ENCODE peak calls at places on chromosomes 13 and 19, in nine cellular contexts. One of them, this sample, is unnamed.

GRCh38 chr13:45715351-45715750 is 13.2 kb downstream of the CBY2 start:
- DNase-seq in stimulated activated CD8-positive, alpha-beta memory T cell treated with anti-CD3 and anti-CD28 coated beads, Interleukin-7, amount 100 ng/mL, for 48 hours: no peak
- DNase-seq in aorta: no peak
- DNase-seq in activated CD8-positive, alpha-beta memory T cell treated with anti-CD3 and anti-CD28 coated beads for 4 hours: no peak
- DNase-seq in HT1080: no peak
- DNase-seq in activated CD4-positive, alpha-beta T cell treated with anti-CD3 and anti-CD28 coated beads, Interleukin-2, amount 50 U/mL, for 1 hour: no peak
- DNase-seq in DMS153: no peak
- DNase-seq in activated effector memory CD4-positive, alpha-beta T cell treated with anti-CD3 and anti-CD28 coated beads, Interleukin-2, amount 50 U/mL, for 16 hours: no peak
- DNase-seq in stimulated activated CD4-positive, alpha-beta T cell treated with anti-CD3 and anti-CD28 coated beads, TNF-alpha, amount 100 ng/mL, for 48 hours: no peak
- DNase-seq in this sample: no peak

GRCh38 chr13:48233886-48234488 is 981 bp downstream of the ITM2B start:
- DNase-seq in activated CD4-positive, alpha-beta T cell treated with anti-CD3 and anti-CD28 coated beads, Interleukin-2, amount 50 U/mL, for 1 hour: no peak
- DNase-seq in activated CD8-positive, alpha-beta memory T cell treated with anti-CD3 and anti-CD28 coated beads for 4 hours: no peak
- DNase-seq in aorta: no peak
- DNase-seq in DMS153: no peak
- DNase-seq in stimulated activated CD4-positive, alpha-beta T cell treated with anti-CD3 and anti-CD28 coated beads, TNF-alpha, amount 100 ng/mL, for 48 hours: no peak
- DNase-seq in stimulated activated CD8-positive, alpha-beta memory T cell treated with anti-CD3 and anti-CD28 coated beads, Interleukin-7, amount 100 ng/mL, for 48 hours: no peak
- DNase-seq in activated effector memory CD4-positive, alpha-beta T cell treated with anti-CD3 and anti-CD28 coated beads, Interleukin-2, amount 50 U/mL, for 16 hours: no peak
- DNase-seq in HT1080: no peak
- DNase-seq in this sample: no peak

GRCh38 chr13:62375653-62376052 is 960.0 kb upstream of the PCDH20 start:
- DNase-seq in aorta: no peak
- DNase-seq in stimulated activated CD8-positive, alpha-beta memory T cell treated with anti-CD3 and anti-CD28 coated beads, Interleukin-7, amount 100 ng/mL, for 48 hours: no peak
- DNase-seq in activated CD8-positive, alpha-beta memory T cell treated with anti-CD3 and anti-CD28 coated beads for 4 hours: no peak
- DNase-seq in HT1080: no peak
- DNase-seq in activated effector memory CD4-positive, alpha-beta T cell treated with anti-CD3 and anti-CD28 coated beads, Interleukin-2, amount 50 U/mL, for 16 hours: no peak
- DNase-seq in stimulated activated CD4-positive, alpha-beta T cell treated with anti-CD3 and anti-CD28 coated beads, TNF-alpha, amount 100 ng/mL, for 48 hours: no peak
- DNase-seq in activated CD4-positive, alpha-beta T cell treated with anti-CD3 and anti-CD28 coated beads, Interleukin-2, amount 50 U/mL, for 1 hour: no peak
- DNase-seq in DMS153: no peak
- DNase-seq in this sample: no peak

GRCh38 chr13:22064854-22065646 is 394.2 kb downstream of the FGF9 start:
- DNase-seq in stimulated activated CD4-positive, alpha-beta T cell treated with anti-CD3 and anti-CD28 coated beads, TNF-alpha, amount 100 ng/mL, for 48 hours: no peak
- DNase-seq in aorta: no peak
- DNase-seq in stimulated activated CD8-positive, alpha-beta memory T cell treated with anti-CD3 and anti-CD28 coated beads, Interleukin-7, amount 100 ng/mL, for 48 hours: no peak
- DNase-seq in DMS153: no peak
- DNase-seq in activated CD8-positive, alpha-beta memory T cell treated with anti-CD3 and anti-CD28 coated beads for 4 hours: no peak
- DNase-seq in HT1080: no peak
- DNase-seq in activated CD4-positive, alpha-beta T cell treated with anti-CD3 and anti-CD28 coated beads, Interleukin-2, amount 50 U/mL, for 1 hour: no peak
- DNase-seq in activated effector memory CD4-positive, alpha-beta T cell treated with anti-CD3 and anti-CD28 coated beads, Interleukin-2, amount 50 U/mL, for 16 hours: no peak
- DNase-seq in this sample: no peak

GRCh38 chr19:10353793-10354391 is 14.5 kb upstream of the ICAM3 start:
- DNase-seq in stimulated activated CD8-positive, alpha-beta memory T cell treated with anti-CD3 and anti-CD28 coated beads, Interleukin-7, amount 100 ng/mL, for 48 hours: no peak
- DNase-seq in aorta: peak; percentile 83
- DNase-seq in stimulated activated CD4-positive, alpha-beta T cell treated with anti-CD3 and anti-CD28 coated beads, TNF-alpha, amount 100 ng/mL, for 48 hours: peak; percentile 35
- DNase-seq in activated CD4-positive, alpha-beta T cell treated with anti-CD3 and anti-CD28 coated beads, Interleukin-2, amount 50 U/mL, for 1 hour: peak; percentile 38
- DNase-seq in activated CD8-positive, alpha-beta memory T cell treated with anti-CD3 and anti-CD28 coated beads for 4 hours: no peak
- DNase-seq in DMS153: no peak
- DNase-seq in HT1080: no peak
- DNase-seq in activated effector memory CD4-positive, alpha-beta T cell treated with anti-CD3 and anti-CD28 coated beads, Interleukin-2, amount 50 U/mL, for 16 hours: peak; percentile 75
- DNase-seq in this sample: no peak

GRCh38 chr19:56121180-56122167 is at the start of gene ZNF787:
- DNase-seq in activated CD4-positive, alpha-beta T cell treated with anti-CD3 and anti-CD28 coated beads, Interleukin-2, amount 50 U/mL, for 1 hour: peak; percentile 95
- DNase-seq in HT1080: peak; percentile 97
- DNase-seq in DMS153: peak; percentile 97
- DNase-seq in activated effector memory CD4-positive, alpha-beta T cell treated with anti-CD3 and anti-CD28 coated beads, Interleukin-2, amount 50 U/mL, for 16 hours: peak; percentile 99
- DNase-seq in stimulated activated CD4-positive, alpha-beta T cell treated with anti-CD3 and anti-CD28 coated beads, TNF-alpha, amount 100 ng/mL, for 48 hours: peak; percentile 94
- DNase-seq in activated CD8-positive, alpha-beta memory T cell treated with anti-CD3 and anti-CD28 coated beads for 4 hours: peak; percentile 94
- DNase-seq in aorta: peak; percentile 99
- DNase-seq in stimulated activated CD8-positive, alpha-beta memory T cell treated with anti-CD3 and anti-CD28 coated beads, Interleukin-7, amount 100 ng/mL, for 48 hours: peak; percentile 98
- DNase-seq in this sample: peak; percentile 98

GRCh38 chr13:87052731-87053130 is 618.4 kb upstream of the SLITRK5 start:
- DNase-seq in aorta: no peak
- DNase-seq in DMS153: no peak
- DNase-seq in HT1080: peak; percentile 62
- DNase-seq in activated effector memory CD4-positive, alpha-beta T cell treated with anti-CD3 and anti-CD28 coated beads, Interleukin-2, amount 50 U/mL, for 16 hours: no peak
- DNase-seq in activated CD8-positive, alpha-beta memory T cell treated with anti-CD3 and anti-CD28 coated beads for 4 hours: no peak
- DNase-seq in stimulated activated CD8-positive, alpha-beta memory T cell treated with anti-CD3 and anti-CD28 coated beads, Interleukin-7, amount 100 ng/mL, for 48 hours: no peak
- DNase-seq in activated CD4-positive, alpha-beta T cell treated with anti-CD3 and anti-CD28 coated beads, Interleukin-2, amount 50 U/mL, for 1 hour: no peak
- DNase-seq in stimulated activated CD4-positive, alpha-beta T cell treated with anti-CD3 and anti-CD28 coated beads, TNF-alpha, amount 100 ng/mL, for 48 hours: no peak
- DNase-seq in this sample: no peak

GRCh38 chr13:48476674-48477073 is 56.2 kb downstream of the RCBTB2 start:
- DNase-seq in DMS153: no peak
- DNase-seq in activated effector memory CD4-positive, alpha-beta T cell treated with anti-CD3 and anti-CD28 coated beads, Interleukin-2, amount 50 U/mL, for 16 hours: no peak
- DNase-seq in activated CD4-positive, alpha-beta T cell treated with anti-CD3 and anti-CD28 coated beads, Interleukin-2, amount 50 U/mL, for 1 hour: no peak
- DNase-seq in stimulated activated CD8-positive, alpha-beta memory T cell treated with anti-CD3 and anti-CD28 coated beads, Interleukin-7, amount 100 ng/mL, for 48 hours: no peak
- DNase-seq in stimulated activated CD4-positive, alpha-beta T cell treated with anti-CD3 and anti-CD28 coated beads, TNF-alpha, amount 100 ng/mL, for 48 hours: no peak
- DNase-seq in activated CD8-positive, alpha-beta memory T cell treated with anti-CD3 and anti-CD28 coated beads for 4 hours: no peak
- DNase-seq in HT1080: no peak
- DNase-seq in aorta: no peak
- DNase-seq in this sample: no peak

GRCh38 chr19:17686592-17687042 is 1.5 kb downstream of the UNC13A start:
- DNase-seq in aorta: peak; percentile 83
- DNase-seq in activated CD4-positive, alpha-beta T cell treated with anti-CD3 and anti-CD28 coated beads, Interleukin-2, amount 50 U/mL, for 1 hour: no peak
- DNase-seq in activated effector memory CD4-positive, alpha-beta T cell treated with anti-CD3 and anti-CD28 coated beads, Interleukin-2, amount 50 U/mL, for 16 hours: no peak
- DNase-seq in DMS153: peak; percentile 51
- DNase-seq in stimulated activated CD4-positive, alpha-beta T cell treated with anti-CD3 and anti-CD28 coated beads, TNF-alpha, amount 100 ng/mL, for 48 hours: no peak
- DNase-seq in activated CD8-positive, alpha-beta memory T cell treated with anti-CD3 and anti-CD28 coated beads for 4 hours: no peak
- DNase-seq in HT1080: no peak
- DNase-seq in stimulated activated CD8-positive, alpha-beta memory T cell treated with anti-CD3 and anti-CD28 coated beads, Interleukin-7, amount 100 ng/mL, for 48 hours: no peak
- DNase-seq in this sample: peak; percentile 48

GRCh38 chr19:34269968-34270621 is 15.7 kb downstream of the GARRE1 start:
- DNase-seq in stimulated activated CD8-positive, alpha-beta memory T cell treated with anti-CD3 and anti-CD28 coated beads, Interleukin-7, amount 100 ng/mL, for 48 hours: peak; percentile 30
- DNase-seq in DMS153: no peak
- DNase-seq in stimulated activated CD4-positive, alpha-beta T cell treated with anti-CD3 and anti-CD28 coated beads, TNF-alpha, amount 100 ng/mL, for 48 hours: peak; percentile 30
- DNase-seq in aorta: peak; percentile 81
- DNase-seq in activated CD8-positive, alpha-beta memory T cell treated with anti-CD3 and anti-CD28 coated beads for 4 hours: peak; percentile 61
- DNase-seq in activated CD4-positive, alpha-beta T cell treated with anti-CD3 and anti-CD28 coated beads, Interleukin-2, amount 50 U/mL, for 1 hour: peak; percentile 69
- DNase-seq in HT1080: peak; percentile 91
- DNase-seq in activated effector memory CD4-positive, alpha-beta T cell treated with anti-CD3 and anti-CD28 coated beads, Interleukin-2, amount 50 U/mL, for 16 hours: peak; percentile 88
- DNase-seq in this sample: no peak

GRCh38 chr19:7522072-7522922 is at the start of gene MCOLN1:
- DNase-seq in HT1080: peak; percentile 93
- DNase-seq in aorta: peak; percentile 100
- DNase-seq in activated effector memory CD4-positive, alpha-beta T cell treated with anti-CD3 and anti-CD28 coated beads, Interleukin-2, amount 50 U/mL, for 16 hours: peak; percentile 100
- DNase-seq in stimulated activated CD8-positive, alpha-beta memory T cell treated with anti-CD3 and anti-CD28 coated beads, Interleukin-7, amount 100 ng/mL, for 48 hours: peak; percentile 99
- DNase-seq in activated CD4-positive, alpha-beta T cell treated with anti-CD3 and anti-CD28 coated beads, Interleukin-2, amount 50 U/mL, for 1 hour: peak; percentile 100
- DNase-seq in DMS153: peak; percentile 93
- DNase-seq in stimulated activated CD4-positive, alpha-beta T cell treated with anti-CD3 and anti-CD28 coated beads, TNF-alpha, amount 100 ng/mL, for 48 hours: peak; percentile 99
- DNase-seq in activated CD8-positive, alpha-beta memory T cell treated with anti-CD3 and anti-CD28 coated beads for 4 hours: peak; percentile 98
- DNase-seq in this sample: peak; percentile 96

GRCh38 chr13:26010487-26011207 is 41.2 kb downstream of the SHISA2 start:
- DNase-seq in stimulated activated CD8-positive, alpha-beta memory T cell treated with anti-CD3 and anti-CD28 coated beads, Interleukin-7, amount 100 ng/mL, for 48 hours: no peak
- DNase-seq in activated effector memory CD4-positive, alpha-beta T cell treated with anti-CD3 and anti-CD28 coated beads, Interleukin-2, amount 50 U/mL, for 16 hours: no peak
- DNase-seq in stimulated activated CD4-positive, alpha-beta T cell treated with anti-CD3 and anti-CD28 coated beads, TNF-alpha, amount 100 ng/mL, for 48 hours: no peak
- DNase-seq in activated CD8-positive, alpha-beta memory T cell treated with anti-CD3 and anti-CD28 coated beads for 4 hours: no peak
- DNase-seq in DMS153: no peak
- DNase-seq in aorta: no peak
- DNase-seq in activated CD4-positive, alpha-beta T cell treated with anti-CD3 and anti-CD28 coated beads, Interleukin-2, amount 50 U/mL, for 1 hour: no peak
- DNase-seq in HT1080: no peak
- DNase-seq in this sample: peak; percentile 5

GRCh38 chr13:111597041-111598017 is 276.9 kb downstream of the TEX29 start:
- DNase-seq in stimulated activated CD4-positive, alpha-beta T cell treated with anti-CD3 and anti-CD28 coated beads, TNF-alpha, amount 100 ng/mL, for 48 hours: no peak
- DNase-seq in activated CD4-positive, alpha-beta T cell treated with anti-CD3 and anti-CD28 coated beads, Interleukin-2, amount 50 U/mL, for 1 hour: no peak
- DNase-seq in DMS153: no peak
- DNase-seq in HT1080: no peak
- DNase-seq in stimulated activated CD8-positive, alpha-beta memory T cell treated with anti-CD3 and anti-CD28 coated beads, Interleukin-7, amount 100 ng/mL, for 48 hours: no peak
- DNase-seq in activated CD8-positive, alpha-beta memory T cell treated with anti-CD3 and anti-CD28 coated beads for 4 hours: no peak
- DNase-seq in aorta: peak; percentile 57
- DNase-seq in activated effector memory CD4-positive, alpha-beta T cell treated with anti-CD3 and anti-CD28 coated beads, Interleukin-2, amount 50 U/mL, for 16 hours: no peak
- DNase-seq in this sample: no peak

GRCh38 chr13:39967199-39967959 is 311.9 kb downstream of the COG6 start:
- DNase-seq in DMS153: no peak
- DNase-seq in stimulated activated CD8-positive, alpha-beta memory T cell treated with anti-CD3 and anti-CD28 coated beads, Interleukin-7, amount 100 ng/mL, for 48 hours: no peak
- DNase-seq in activated effector memory CD4-positive, alpha-beta T cell treated with anti-CD3 and anti-CD28 coated beads, Interleukin-2, amount 50 U/mL, for 16 hours: no peak
- DNase-seq in activated CD4-positive, alpha-beta T cell treated with anti-CD3 and anti-CD28 coated beads, Interleukin-2, amount 50 U/mL, for 1 hour: no peak
- DNase-seq in HT1080: peak; percentile 25
- DNase-seq in aorta: no peak
- DNase-seq in stimulated activated CD4-positive, alpha-beta T cell treated with anti-CD3 and anti-CD28 coated beads, TNF-alpha, amount 100 ng/mL, for 48 hours: no peak
- DNase-seq in activated CD8-positive, alpha-beta memory T cell treated with anti-CD3 and anti-CD28 coated beads for 4 hours: no peak
- DNase-seq in this sample: no peak

GRCh38 chr19:35712910-35713845 is 4.6 kb upstream of the KMT2B start:
- DNase-seq in activated CD8-positive, alpha-beta memory T cell treated with anti-CD3 and anti-CD28 coated beads for 4 hours: peak; percentile 49
- DNase-seq in stimulated activated CD8-positive, alpha-beta memory T cell treated with anti-CD3 and anti-CD28 coated beads, Interleukin-7, amount 100 ng/mL, for 48 hours: peak; percentile 80
- DNase-seq in HT1080: no peak
- DNase-seq in aorta: no peak
- DNase-seq in activated effector memory CD4-positive, alpha-beta T cell treated with anti-CD3 and anti-CD28 coated beads, Interleukin-2, amount 50 U/mL, for 16 hours: peak; percentile 82
- DNase-seq in stimulated activated CD4-positive, alpha-beta T cell treated with anti-CD3 and anti-CD28 coated beads, TNF-alpha, amount 100 ng/mL, for 48 hours: no peak
- DNase-seq in activated CD4-positive, alpha-beta T cell treated with anti-CD3 and anti-CD28 coated beads, Interleukin-2, amount 50 U/mL, for 1 hour: no peak
- DNase-seq in DMS153: no peak
- DNase-seq in this sample: no peak

GRCh38 chr13:23751195-23751594 is 138.0 kb downstream of the MIPEP start:
- DNase-seq in activated effector memory CD4-positive, alpha-beta T cell treated with anti-CD3 and anti-CD28 coated beads, Interleukin-2, amount 50 U/mL, for 16 hours: no peak
- DNase-seq in DMS153: no peak
- DNase-seq in HT1080: peak; percentile 62
- DNase-seq in stimulated activated CD4-positive, alpha-beta T cell treated with anti-CD3 and anti-CD28 coated beads, TNF-alpha, amount 100 ng/mL, for 48 hours: no peak
- DNase-seq in activated CD8-positive, alpha-beta memory T cell treated with anti-CD3 and anti-CD28 coated beads for 4 hours: no peak
- DNase-seq in aorta: no peak
- DNase-seq in activated CD4-positive, alpha-beta T cell treated with anti-CD3 and anti-CD28 coated beads, Interleukin-2, amount 50 U/mL, for 1 hour: no peak
- DNase-seq in stimulated activated CD8-positive, alpha-beta memory T cell treated with anti-CD3 and anti-CD28 coated beads, Interleukin-7, amount 100 ng/mL, for 48 hours: no peak
- DNase-seq in this sample: no peak

GRCh38 chr19:51687791-51688664 is 5.1 kb upstream of the SPACA6 start:
- DNase-seq in DMS153: peak; percentile 9
- DNase-seq in activated CD8-positive, alpha-beta memory T cell treated with anti-CD3 and anti-CD28 coated beads for 4 hours: no peak
- DNase-seq in activated CD4-positive, alpha-beta T cell treated with anti-CD3 and anti-CD28 coated beads, Interleukin-2, amount 50 U/mL, for 1 hour: no peak
- DNase-seq in activated effector memory CD4-positive, alpha-beta T cell treated with anti-CD3 and anti-CD28 coated beads, Interleukin-2, amount 50 U/mL, for 16 hours: no peak
- DNase-seq in HT1080: peak; percentile 72
- DNase-seq in aorta: peak; percentile 88
- DNase-seq in stimulated activated CD8-positive, alpha-beta memory T cell treated with anti-CD3 and anti-CD28 coated beads, Interleukin-7, amount 100 ng/mL, for 48 hours: no peak
- DNase-seq in stimulated activated CD4-positive, alpha-beta T cell treated with anti-CD3 and anti-CD28 coated beads, TNF-alpha, amount 100 ng/mL, for 48 hours: no peak
- DNase-seq in this sample: peak; percentile 3

GRCh38 chr13:80337011-80337688 is 3.8 kb downstream of the SPRY2 start:
- DNase-seq in activated CD8-positive, alpha-beta memory T cell treated with anti-CD3 and anti-CD28 coated beads for 4 hours: no peak
- DNase-seq in stimulated activated CD4-positive, alpha-beta T cell treated with anti-CD3 and anti-CD28 coated beads, TNF-alpha, amount 100 ng/mL, for 48 hours: no peak
- DNase-seq in aorta: no peak
- DNase-seq in DMS153: no peak
- DNase-seq in stimulated activated CD8-positive, alpha-beta memory T cell treated with anti-CD3 and anti-CD28 coated beads, Interleukin-7, amount 100 ng/mL, for 48 hours: no peak
- DNase-seq in activated effector memory CD4-positive, alpha-beta T cell treated with anti-CD3 and anti-CD28 coated beads, Interleukin-2, amount 50 U/mL, for 16 hours: no peak
- DNase-seq in HT1080: no peak
- DNase-seq in activated CD4-positive, alpha-beta T cell treated with anti-CD3 and anti-CD28 coated beads, Interleukin-2, amount 50 U/mL, for 1 hour: no peak
- DNase-seq in this sample: no peak

GRCh38 chr13:107192289-107192688 is 624.4 kb upstream of the ARGLU1 start:
- DNase-seq in HT1080: no peak
- DNase-seq in activated CD4-positive, alpha-beta T cell treated with anti-CD3 and anti-CD28 coated beads, Interleukin-2, amount 50 U/mL, for 1 hour: no peak
- DNase-seq in activated effector memory CD4-positive, alpha-beta T cell treated with anti-CD3 and anti-CD28 coated beads, Interleukin-2, amount 50 U/mL, for 16 hours: no peak
- DNase-seq in aorta: no peak
- DNase-seq in activated CD8-positive, alpha-beta memory T cell treated with anti-CD3 and anti-CD28 coated beads for 4 hours: no peak
- DNase-seq in DMS153: peak; percentile 94
- DNase-seq in stimulated activated CD4-positive, alpha-beta T cell treated with anti-CD3 and anti-CD28 coated beads, TNF-alpha, amount 100 ng/mL, for 48 hours: no peak
- DNase-seq in stimulated activated CD8-positive, alpha-beta memory T cell treated with anti-CD3 and anti-CD28 coated beads, Interleukin-7, amount 100 ng/mL, for 48 hours: no peak
- DNase-seq in this sample: peak; percentile 99

GRCh38 chr19:47430041-47430802 is 10.9 kb upstream of the MEIS3 start:
- DNase-seq in activated CD4-positive, alpha-beta T cell treated with anti-CD3 and anti-CD28 coated beads, Interleukin-2, amount 50 U/mL, for 1 hour: no peak
- DNase-seq in aorta: no peak
- DNase-seq in activated CD8-positive, alpha-beta memory T cell treated with anti-CD3 and anti-CD28 coated beads for 4 hours: no peak
- DNase-seq in HT1080: no peak
- DNase-seq in stimulated activated CD4-positive, alpha-beta T cell treated with anti-CD3 and anti-CD28 coated beads, TNF-alpha, amount 100 ng/mL, for 48 hours: no peak
- DNase-seq in stimulated activated CD8-positive, alpha-beta memory T cell treated with anti-CD3 and anti-CD28 coated beads, Interleukin-7, amount 100 ng/mL, for 48 hours: no peak
- DNase-seq in activated effector memory CD4-positive, alpha-beta T cell treated with anti-CD3 and anti-CD28 coated beads, Interleukin-2, amount 50 U/mL, for 16 hours: peak; percentile 69
- DNase-seq in DMS153: peak; percentile 69
- DNase-seq in this sample: peak; percentile 64

GRCh38 chr19:8484331-8484894 is 18.0 kb downstream of the PRAM1 start:
- DNase-seq in stimulated activated CD8-positive, alpha-beta memory T cell treated with anti-CD3 and anti-CD28 coated beads, Interleukin-7, amount 100 ng/mL, for 48 hours: no peak
- DNase-seq in HT1080: no peak
- DNase-seq in activated CD8-positive, alpha-beta memory T cell treated with anti-CD3 and anti-CD28 coated beads for 4 hours: no peak
- DNase-seq in aorta: peak; percentile 73
- DNase-seq in activated CD4-positive, alpha-beta T cell treated with anti-CD3 and anti-CD28 coated beads, Interleukin-2, amount 50 U/mL, for 1 hour: no peak
- DNase-seq in DMS153: no peak
- DNase-seq in stimulated activated CD4-positive, alpha-beta T cell treated with anti-CD3 and anti-CD28 coated beads, TNF-alpha, amount 100 ng/mL, for 48 hours: no peak
- DNase-seq in activated effector memory CD4-positive, alpha-beta T cell treated with anti-CD3 and anti-CD28 coated beads, Interleukin-2, amount 50 U/mL, for 16 hours: no peak
- DNase-seq in this sample: no peak

GRCh38 chr19:925912-926594 is at the start of gene ARID3A:
- DNase-seq in aorta: no peak
- DNase-seq in HT1080: no peak
- DNase-seq in activated CD8-positive, alpha-beta memory T cell treated with anti-CD3 and anti-CD28 coated beads for 4 hours: no peak
- DNase-seq in activated CD4-positive, alpha-beta T cell treated with anti-CD3 and anti-CD28 coated beads, Interleukin-2, amount 50 U/mL, for 1 hour: no peak
- DNase-seq in DMS153: no peak
- DNase-seq in activated effector memory CD4-positive, alpha-beta T cell treated with anti-CD3 and anti-CD28 coated beads, Interleukin-2, amount 50 U/mL, for 16 hours: no peak
- DNase-seq in stimulated activated CD4-positive, alpha-beta T cell treated with anti-CD3 and anti-CD28 coated beads, TNF-alpha, amount 100 ng/mL, for 48 hours: no peak
- DNase-seq in stimulated activated CD8-positive, alpha-beta memory T cell treated with anti-CD3 and anti-CD28 coated beads, Interleukin-7, amount 100 ng/mL, for 48 hours: no peak
- DNase-seq in this sample: no peak

GRCh38 chr13:50810998-50811397 is 32.5 kb downstream of the DLEU7 start:
- DNase-seq in stimulated activated CD8-positive, alpha-beta memory T cell treated with anti-CD3 and anti-CD28 coated beads, Interleukin-7, amount 100 ng/mL, for 48 hours: no peak
- DNase-seq in aorta: no peak
- DNase-seq in DMS153: no peak
- DNase-seq in activated CD8-positive, alpha-beta memory T cell treated with anti-CD3 and anti-CD28 coated beads for 4 hours: no peak
- DNase-seq in activated effector memory CD4-positive, alpha-beta T cell treated with anti-CD3 and anti-CD28 coated beads, Interleukin-2, amount 50 U/mL, for 16 hours: no peak
- DNase-seq in activated CD4-positive, alpha-beta T cell treated with anti-CD3 and anti-CD28 coated beads, Interleukin-2, amount 50 U/mL, for 1 hour: no peak
- DNase-seq in stimulated activated CD4-positive, alpha-beta T cell treated with anti-CD3 and anti-CD28 coated beads, TNF-alpha, amount 100 ng/mL, for 48 hours: no peak
- DNase-seq in HT1080: no peak
- DNase-seq in this sample: no peak

GRCh38 chr13:30618186-30618937 is 642 bp downstream of the USPL1 start:
- DNase-seq in activated effector memory CD4-positive, alpha-beta T cell treated with anti-CD3 and anti-CD28 coated beads, Interleukin-2, amount 50 U/mL, for 16 hours: peak; percentile 77
- DNase-seq in stimulated activated CD4-positive, alpha-beta T cell treated with anti-CD3 and anti-CD28 coated beads, TNF-alpha, amount 100 ng/mL, for 48 hours: no peak
- DNase-seq in activated CD4-positive, alpha-beta T cell treated with anti-CD3 and anti-CD28 coated beads, Interleukin-2, amount 50 U/mL, for 1 hour: peak; percentile 18
- DNase-seq in activated CD8-positive, alpha-beta memory T cell treated with anti-CD3 and anti-CD28 coated beads for 4 hours: no peak
- DNase-seq in stimulated activated CD8-positive, alpha-beta memory T cell treated with anti-CD3 and anti-CD28 coated beads, Interleukin-7, amount 100 ng/mL, for 48 hours: no peak
- DNase-seq in aorta: no peak
- DNase-seq in HT1080: peak; percentile 3
- DNase-seq in DMS153: no peak
- DNase-seq in this sample: no peak

GRCh38 chr19:41269055-41269454 is 4.9 kb downstream of the HNRNPUL1 start:
- DNase-seq in activated effector memory CD4-positive, alpha-beta T cell treated with anti-CD3 and anti-CD28 coated beads, Interleukin-2, amount 50 U/mL, for 16 hours: no peak
- DNase-seq in stimulated activated CD8-positive, alpha-beta memory T cell treated with anti-CD3 and anti-CD28 coated beads, Interleukin-7, amount 100 ng/mL, for 48 hours: no peak
- DNase-seq in DMS153: no peak
- DNase-seq in stimulated activated CD4-positive, alpha-beta T cell treated with anti-CD3 and anti-CD28 coated beads, TNF-alpha, amount 100 ng/mL, for 48 hours: no peak
- DNase-seq in HT1080: no peak
- DNase-seq in activated CD4-positive, alpha-beta T cell treated with anti-CD3 and anti-CD28 coated beads, Interleukin-2, amount 50 U/mL, for 1 hour: no peak
- DNase-seq in aorta: no peak
- DNase-seq in activated CD8-positive, alpha-beta memory T cell treated with anti-CD3 and anti-CD28 coated beads for 4 hours: no peak
- DNase-seq in this sample: no peak

This sample was measured in NCI-H774.